ENCODE peak calls at places on chromosome 10, in nine cellular contexts. O is iris pigment epithelial cell; Q is cardiac muscle cell; U is upper lobe of left lung; X is DMS53; J is RCC 7860; D is CD4-positive, alpha-beta T cell; T is T-helper 2 cell; B is frontal cortex. F is an unnamed sample.

GRCh38 chr10:79113827-79114226 is 45.1 kb downstream of the ZMIZ1 start:
- DNase-seq in D (no peak), U (no peak), J (no peak), X (no peak), O (no peak), T (no peak), B (no peak), Q (no peak), F (no peak)

GRCh38 chr10:78542536-78542935 is 508.9 kb downstream of the RPS24 start:
- DNase-seq in T (no peak), D (no peak), B (no peak), O (no peak), Q (no peak), X (no peak), J (no peak), U (peak), F (no peak)

GRCh38 chr10:86945361-86946214 is 11.8 kb downstream of the MMRN2 start:
- DNase-seq in T (no peak), B (no peak), O (no peak), D (no peak), J (no peak), U (no peak), Q (peak), X (peak), F (no peak)

GRCh38 chr10:129968937-129969527 is 5.0 kb upstream of the EBF3 start:
- DNase-seq in X (no peak), O (peak), J (no peak), T (no peak), B (no peak), Q (peak), U (peak), D (no peak), F (no peak)

GRCh38 chr10:126758867-126759266 is 88.4 kb upstream of the C10orf90 start:
- DNase-seq in D (no peak), O (no peak), X (no peak), T (no peak), Q (no peak), J (no peak), B (no peak), U (no peak), F (no peak)

GRCh38 chr10:97291357-97292096 is 910 bp downstream of the ARHGAP19 start:
- DNase-seq in B (no peak), X (peak), D (no peak), T (no peak), O (no peak), U (no peak), J (no peak), Q (no peak), F (no peak)

GRCh38 chr10:116590590-116591444 is at the start of gene PNLIPRP1:
- DNase-seq in J (no peak), D (no peak), T (no peak), O (no peak), Q (no peak), X (no peak), B (no peak), U (no peak), F (no peak)

GRCh38 chr10:67602268-67602950 is 93.6 kb downstream of the CTNNA3 start:
- DNase-seq in Q (peak), U (no peak), O (peak), D (no peak), X (no peak), T (no peak), J (peak), B (no peak), F (peak)

GRCh38 chr10:129755075-129756020 is 208.7 kb downstream of the EBF3 start:
- DNase-seq in X (no peak), J (no peak), D (no peak), B (no peak), U (peak), T (no peak), Q (no peak), O (no peak), F (no peak)

GRCh38 chr10:60856405-60856804 is 78.1 kb downstream of the CDK1 start:
- DNase-seq in O (no peak), X (peak), D (no peak), B (no peak), T (no peak), J (no peak), Q (no peak), U (no peak), F (no peak)

GRCh38 chr10:7707102-7707501 is 4.0 kb downstream of the ITIH2 start:
- DNase-seq in D (no peak), J (peak), X (no peak), O (no peak), Q (no peak), T (no peak), B (no peak), U (no peak), F (peak)

GRCh38 chr10:34235164-34235832 is 579.8 kb downstream of the PARD3 start:
- DNase-seq in O (peak), D (no peak), B (no peak), T (no peak), X (peak), J (peak), U (no peak), Q (no peak), F (no peak)

GRCh38 chr10:12077580-12078180 is 8.9 kb downstream of the DHTKD1 start:
- DNase-seq in O (no peak), T (no peak), D (no peak), X (no peak), Q (no peak), J (no peak), U (no peak), B (no peak), F (no peak)

GRCh38 chr10:65041307-65041706 is 1520.1 kb downstream of the REEP3 start:
- DNase-seq in T (no peak), J (no peak), O (no peak), U (no peak), B (no peak), X (no peak), Q (no peak), D (no peak), F (no peak)

GRCh38 chr10:125037145-125037544 is 95.2 kb downstream of the ZRANB1 start:
- DNase-seq in O (peak), U (no peak), J (peak), T (no peak), X (peak), Q (peak), D (no peak), B (no peak), F (peak)

GRCh38 chr10:126904807-126905686 is at the start of gene DOCK1:
- DNase-seq in Q (peak), T (no peak), O (peak), B (peak), D (no peak), J (peak), U (peak), X (peak), F (no peak)

GRCh38 chr10:37872955-37873354 is 15.5 kb upstream of the ZNF248 start:
- DNase-seq in J (no peak), O (no peak), B (no peak), D (no peak), T (no peak), U (no peak), X (no peak), Q (no peak), F (no peak)

GRCh38 chr10:44979281-44980181 is 922 bp upstream of the DEPP1 start:
- DNase-seq in Q (no peak), U (no peak), B (no peak), O (no peak), J (no peak), D (no peak), T (no peak), X (no peak), F (no peak)

GRCh38 chr10:125035588-125036298 is 93.8 kb downstream of the ZRANB1 start:
- DNase-seq in O (no peak), U (no peak), B (no peak), X (no peak), J (no peak), T (no peak), D (no peak), Q (no peak), F (no peak)

GRCh38 chr10:43375401-43376020 is 4.1 kb downstream of the FXYD4 start:
- DNase-seq in X (no peak), B (no peak), U (no peak), T (no peak), J (no peak), D (no peak), Q (no peak), O (no peak), F (no peak)

GRCh38 chr10:71582019-71582418 is 137.6 kb downstream of the C10orf105 start:
- DNase-seq in Q (peak), J (no peak), X (no peak), T (no peak), O (peak), U (no peak), B (no peak), D (no peak), F (no peak)

GRCh38 chr10:114176511-114176910 is 2.5 kb upstream of the CCDC186 start:
- DNase-seq in Q (no peak), O (no peak), X (no peak), B (no peak), T (no peak), U (no peak), D (no peak), J (no peak), F (no peak)

GRCh38 chr10:110087682-110088081 is 79.9 kb downstream of the ADD3 start:
- DNase-seq in T (no peak), U (no peak), J (no peak), B (no peak), O (no peak), Q (no peak), X (no peak), D (no peak), F (no peak)

GRCh38 chr10:90318659-90319058 is 539.2 kb downstream of the HTR7 start:
- DNase-seq in Q (no peak), D (no peak), B (no peak), T (no peak), X (peak), O (no peak), J (no peak), U (no peak), F (no peak)

GRCh38 chr10:79229081-79229541 is 118.2 kb upstream of the PPIF start:
- DNase-seq in J (no peak), D (no peak), X (peak), U (no peak), O (no peak), Q (no peak), B (no peak), T (no peak), F (no peak)

GRCh38 chr10:560314-560992 is 129.0 kb downstream of the DIP2C start:
- DNase-seq in T (no peak), Q (no peak), J (no peak), B (no peak), O (no peak), U (no peak), X (no peak), D (no peak), F (peak)

GRCh38 chr10:31770307-31770902 is 158.2 kb downstream of the ARHGAP12 start:
- DNase-seq in X (peak), B (peak), T (peak), D (peak), U (no peak), J (no peak), Q (peak), O (peak), F (no peak)

GRCh38 chr10:86177483-86178155 is 189.0 kb downstream of the GRID1 start:
- DNase-seq in U (no peak), Q (no peak), D (no peak), X (no peak), B (no peak), O (no peak), J (no peak), T (no peak), F (no peak)

GRCh38 chr10:132728321-132728720 is 57.6 kb downstream of the NKX6-2 start:
- DNase-seq in B (no peak), Q (no peak), U (peak), T (no peak), X (no peak), O (no peak), J (no peak), D (no peak), F (no peak)

GRCh38 chr10:6191569-6191968 is 11.2 kb upstream of the PFKFB3 start:
- DNase-seq in J (no peak), B (no peak), D (no peak), O (no peak), X (no peak), U (no peak), Q (no peak), T (no peak), F (no peak)

GRCh38 chr10:71641449-71641848 is 78.1 kb downstream of the C10orf105 start:
- DNase-seq in J (no peak), D (no peak), X (no peak), Q (no peak), U (no peak), O (no peak), T (no peak), B (no peak), F (no peak)

GRCh38 chr10:48494073-48494472 is 110.8 kb downstream of the ARHGAP22 start:
- DNase-seq in J (no peak), D (no peak), Q (no peak), T (no peak), B (no peak), O (no peak), X (no peak), U (no peak), F (no peak)

GRCh38 chr10:106181491-106181890 is 983.0 kb downstream of the SORCS1 start:
- DNase-seq in J (no peak), T (no peak), Q (peak), X (no peak), B (no peak), D (no peak), U (no peak), O (peak), F (no peak)

GRCh38 chr10:89389254-89389653 is 3.2 kb upstream of the IFIT1 start:
- DNase-seq in T (no peak), O (no peak), J (peak), X (peak), Q (peak), U (no peak), D (no peak), B (no peak), F (no peak)

GRCh38 chr10:93465806-93466675 is 16.1 kb downstream of the MYOF start:
- DNase-seq in U (peak), O (peak), B (peak), T (no peak), J (peak), D (no peak), X (peak), Q (peak), F (peak)

GRCh38 chr10:35336084-35336831 is at the start of gene CCNY:
- DNase-seq in B (peak), Q (peak), J (peak), T (peak), D (peak), U (peak), X (peak), O (peak), F (no peak)

GRCh38 chr10:101135151-101136006 is 4.3 kb downstream of the TLX1 start:
- DNase-seq in X (no peak), D (no peak), T (no peak), O (no peak), B (no peak), J (no peak), U (peak), Q (no peak), F (no peak)

GRCh38 chr10:63707254-63707910 is 186.2 kb downstream of the REEP3 start:
- DNase-seq in Q (peak), D (no peak), B (peak), O (peak), X (peak), U (no peak), T (no peak), J (peak), F (peak)

GRCh38 chr10:17113346-17113745 is 16.3 kb downstream of the CUBN start:
- DNase-seq in O (no peak), D (no peak), B (no peak), Q (no peak), X (no peak), J (no peak), T (no peak), U (no peak), F (no peak)

F was measured in epithelial cell of proximal tubule.